ENCODE peak calls at places on chromosomes 13 and 19, in ten cellular contexts. O is fibroblast of mammary gland, N is endothelial cell of umbilical vein, H is WERI-Rb-1, F is left ventricle myocardium inferior, T is BJ, R is AG09309, B is mammary epithelial cell, Q is GM23338, P is A549. K is an unnamed sample.

GRCh38 chr13:101157261-101157660 is 259.0 kb downstream of the NALCN start:
- DNase-seq in B (peak; percentile 18), P (no peak), F (no peak), R (no peak), H (no peak), N (no peak), O (no peak), Q (peak; percentile 33), T (no peak), K (no peak)

GRCh38 chr13:49214917-49215376 is 5.2 kb upstream of the MLNR start:
- DNase-seq in N (no peak), H (no peak), T (no peak), Q (peak; percentile 72), R (no peak), O (no peak), F (no peak), B (no peak), P (no peak), K (peak; percentile 31)

GRCh38 chr19:49104229-49104864 is 9.8 kb upstream of the LIN7B start:
- DNase-seq in T (no peak), B (no peak), O (no peak), H (peak; percentile 76), Q (no peak), F (no peak), N (no peak), P (no peak), R (no peak), K (no peak)

GRCh38 chr19:51247972-51248371 is 2.9 kb upstream of the SIGLECL1 start:
- DNase-seq in Q (no peak), F (no peak), B (no peak), T (no peak), R (no peak), P (no peak), O (no peak), H (no peak), N (no peak), K (no peak)

GRCh38 chr19:20470345-20471119 is 95.0 kb downstream of the ZNF737 start:
- DNase-seq in O (no peak), T (no peak), R (no peak), N (no peak), B (no peak), H (no peak), P (no peak), Q (no peak), F (no peak), K (no peak)

GRCh38 chr13:98586400-98587144 is 9.7 kb upstream of the STK24 start:
- DNase-seq in H (peak; percentile 96), B (no peak), R (no peak), T (no peak), P (no peak), F (no peak), N (no peak), O (no peak), Q (no peak), K (no peak)

GRCh38 chr13:58181111-58181510 is 549.6 kb downstream of the PCDH17 start:
- DNase-seq in R (no peak), P (no peak), H (no peak), B (no peak), O (no peak), Q (no peak), N (no peak), F (no peak), T (no peak), K (no peak)

GRCh38 chr13:75947448-75947847 is 311.3 kb downstream of the LMO7 start:
- DNase-seq in F (no peak), R (no peak), H (no peak), O (no peak), Q (no peak), P (no peak), T (no peak), N (no peak), B (no peak), K (no peak)

GRCh38 chr13:79810018-79810417 is 329.1 kb downstream of the NDFIP2 start:
- DNase-seq in R (no peak), H (no peak), T (no peak), O (no peak), P (no peak), F (no peak), Q (no peak), N (no peak), B (no peak), K (no peak)

GRCh38 chr13:85377783-85378182 is 421.4 kb downstream of the SLITRK6 start:
- DNase-seq in R (no peak), O (no peak), N (no peak), P (no peak), F (no peak), B (peak; percentile 76), H (no peak), Q (no peak), T (no peak), K (no peak)

GRCh38 chr13:72453161-72453560 is 274.3 kb downstream of the MZT1 start:
- DNase-seq in F (no peak), T (no peak), O (no peak), R (no peak), Q (no peak), N (no peak), B (no peak), H (no peak), P (no peak), K (no peak)

GRCh38 chr19:1261863-1262686 is 7.1 kb upstream of the CIRBP start:
- DNase-seq in B (no peak), F (peak; percentile 64), N (no peak), H (no peak), T (no peak), O (peak; percentile 47), P (peak; percentile 26), Q (no peak), R (no peak), K (no peak)

GRCh38 chr19:54189020-54189667 is at the start of gene MBOAT7:
- DNase-seq in R (no peak), O (no peak), P (no peak), F (no peak), Q (no peak), H (no peak), T (no peak), N (no peak), B (no peak), K (no peak)

GRCh38 chr19:8355631-8356402 is 8.1 kb upstream of the ANGPTL4 start:
- DNase-seq in H (no peak), O (peak; percentile 100), T (peak; percentile 95), N (peak; percentile 97), R (peak; percentile 91), P (no peak), F (no peak), Q (no peak), B (peak; percentile 98), K (no peak)

GRCh38 chr19:8360196-8360595 is 3.8 kb upstream of the ANGPTL4 start:
- DNase-seq in T (no peak), F (no peak), P (no peak), O (no peak), N (no peak), R (no peak), Q (no peak), B (no peak), H (no peak), K (no peak)

GRCh38 chr19:8357007-8357521 is 6.9 kb upstream of the ANGPTL4 start:
- DNase-seq in N (no peak), Q (no peak), H (no peak), T (no peak), O (no peak), P (no peak), B (no peak), F (no peak), R (no peak), K (no peak)

GRCh38 chr19:8361921-8362793 is 1.8 kb upstream of the ANGPTL4 start:
- DNase-seq in H (peak; percentile 42), F (peak; percentile 93), B (peak; percentile 99), Q (no peak), T (peak; percentile 86), N (peak; percentile 99), P (peak; percentile 76), R (peak; percentile 95), O (peak; percentile 99), K (no peak)

GRCh38 chr19:8358948-8359347 is 5.0 kb upstream of the ANGPTL4 start:
- DNase-seq in F (no peak), N (no peak), B (no peak), P (no peak), H (no peak), O (no peak), R (no peak), Q (no peak), T (no peak), K (no peak)
- TF ChIP-seq CTCF in F (no peak), N (no peak), B (no peak), P (no peak), H (no peak), O (no peak), R (no peak), Q (no peak), T (no peak), K (no peak)

GRCh38 chr19:6533746-6534418 is 3.1 kb downstream of the TNFSF9 start:
- DNase-seq in F (no peak), P (no peak), T (no peak), H (no peak), Q (peak; percentile 92), B (no peak), R (no peak), N (no peak), O (no peak), K (no peak)
- H3K4me3 ChIP-seq in F (no peak overlapping the region), P (no peak overlapping the region), T (no peak overlapping the region), H (no peak overlapping the region), Q (peak overlapping the region; percentile 57), B (peak overlapping the region; percentile 11), R (no peak overlapping the region), N (no peak overlapping the region), O (no peak overlapping the region), K (peak overlapping the region; percentile 6)

GRCh38 chr19:17327068-17327653 is 7.5 kb downstream of the ANO8 start:
- DNase-seq in P (no peak), F (no peak), N (no peak), Q (no peak), B (no peak), R (no peak), T (no peak), H (no peak), O (no peak), K (no peak)
- TF ChIP-seq CTCF in P (no peak), F (no peak), N (no peak), Q (no peak), B (no peak), R (no peak), T (no peak), H (no peak), O (no peak), K (no peak)

GRCh38 chr19:35040826-35041547 is 534 bp upstream of the HPN start:
- DNase-seq in O (no peak), B (no peak), F (peak; percentile 95), T (no peak), H (peak; percentile 55), R (no peak), N (peak; percentile 62), P (no peak), Q (peak; percentile 93), K (no peak)

GRCh38 chr19:35038623-35039512 is 2.7 kb upstream of the HPN start:
- DNase-seq in P (no peak), T (no peak), B (no peak), H (peak; percentile 87), Q (no peak), N (no peak), R (no peak), O (no peak), F (peak; percentile 34), K (no peak)

GRCh38 chr19:35041548-35042055 is at the start of gene HPN:
- DNase-seq in N (no peak), H (peak; percentile 59), R (no peak), Q (peak; percentile 92), F (no peak), O (no peak), T (no peak), B (no peak), P (no peak), K (no peak)

GRCh38 chr19:35039881-35040456 is 1.6 kb upstream of the HPN start:
- DNase-seq in Q (peak; percentile 52), R (no peak), F (no peak), H (no peak), O (no peak), B (no peak), N (no peak), P (no peak), T (no peak), K (no peak)

GRCh38 chr19:35040474-35040825 is 1.1 kb upstream of the HPN start:
- DNase-seq in P (no peak), T (no peak), H (no peak), R (no peak), F (no peak), O (no peak), N (no peak), B (no peak), Q (no peak), K (no peak)
- H3K4me3 ChIP-seq in P (no peak overlapping the region), T (no peak overlapping the region), H (no peak overlapping the region), R (no peak overlapping the region), F (peak overlapping the region; percentile 50), O (no peak overlapping the region), N (no peak overlapping the region), B (no peak overlapping the region), Q (peak overlapping the region; percentile 74), K (no peak overlapping the region)